ENCODE peak calls at places on chromosomes 3 and 15, in five cellular contexts. R, I, E, B and P are unnamed samples.

GRCh38 chr3:105686324-105686897 is 182.4 kb downstream of the CBLB start:
- DNase-seq in B (no peak), E (no peak), I (no peak), R (peak; percentile 12), P (no peak)

GRCh38 chr3:63814300-63814699 is 4.8 kb upstream of the C3orf49 start:
- DNase-seq in B (no peak), I (no peak), R (no peak), E (no peak), P (no peak)

GRCh38 chr3:160810360-160810759 is 54.3 kb downstream of the PPM1L start:
- DNase-seq in R (no peak), I (no peak), E (no peak), B (no peak), P (no peak)

GRCh38 chr3:100526613-100527346 is 34.4 kb downstream of the TMEM45A start:
- DNase-seq in E (no peak), R (no peak), I (no peak), B (no peak), P (no peak)

GRCh38 chr15:40320931-40321371 is 2.5 kb upstream of the INAFM2 start:
- DNase-seq in R (peak; percentile 78), E (no peak), B (peak; percentile 23), I (peak; percentile 52), P (no peak)

GRCh38 chr3:139718415-139718814 is 40.6 kb upstream of the NMNAT3 start:
- DNase-seq in I (no peak), E (no peak), R (peak; percentile 62), B (no peak), P (no peak)

GRCh38 chr15:48672206-48672605 is 26.7 kb upstream of the FBN1 start:
- DNase-seq in R (no peak), I (no peak), E (no peak), B (no peak), P (no peak)

GRCh38 chr3:117168896-117169295 is 459.3 kb downstream of the TUSC7 start:
- DNase-seq in B (no peak), I (no peak), E (no peak), R (no peak), P (no peak)

GRCh38 chr15:70271422-70272088 is 173.8 kb upstream of the TLE3 start:
- DNase-seq in B (no peak), E (peak; percentile 78), I (no peak), R (peak; percentile 85), P (no peak)

GRCh38 chr3:158770254-158771017 is 31.4 kb upstream of the MFSD1 start:
- DNase-seq in I (no peak), B (no peak), E (no peak), R (no peak), P (no peak)

GRCh38 chr3:117997201-117998049 is 1037.2 kb downstream of the IGSF11 start:
- DNase-seq in R (peak; percentile 56), E (peak; percentile 41), I (no peak), B (no peak), P (peak; percentile 9)

GRCh38 chr15:71572452-71573053 is 237.8 kb upstream of the NR2E3 start:
- DNase-seq in B (no peak), I (no peak), R (no peak), E (no peak), P (no peak)

GRCh38 chr15:82919231-82919886 is 33.2 kb downstream of the HOMER2 start:
- DNase-seq in B (no peak), I (no peak), R (no peak), E (no peak), P (no peak)

GRCh38 chr3:177089120-177089519 is 108.2 kb downstream of the TBL1XR1 start:
- DNase-seq in E (no peak), B (no peak), I (no peak), R (no peak), P (no peak)

GRCh38 chr3:121883507-121883906 is 10.7 kb upstream of the SLC15A2 start:
- DNase-seq in B (no peak), R (peak; percentile 3), I (no peak), E (no peak), P (no peak)

GRCh38 chr15:44468713-44469385 is 41.4 kb downstream of the CTDSPL2 start:
- DNase-seq in R (peak; percentile 32), B (no peak), I (no peak), E (peak; percentile 67), P (no peak)

GRCh38 chr3:10974131-10974530 is 18.4 kb upstream of the SLC6A1 start:
- DNase-seq in E (no peak), I (no peak), B (no peak), R (no peak), P (no peak)

GRCh38 chr3:81033185-81033584 is 728.3 kb downstream of the GBE1 start:
- DNase-seq in B (no peak), I (no peak), R (no peak), E (no peak), P (no peak)

GRCh38 chr15:93829115-93829849 is 402.1 kb upstream of the MCTP2 start:
- DNase-seq in E (no peak), I (no peak), B (no peak), R (no peak), P (no peak)

GRCh38 chr15:52678468-52679231 is 538 bp downstream of the ATOSA start:
- DNase-seq in I (peak; percentile 63), E (no peak), R (peak; percentile 42), B (peak; percentile 52), P (peak; percentile 63)

GRCh38 chr3:126064627-126065258 is 19.2 kb downstream of the SLC41A3 start:
- DNase-seq in I (no peak), R (no peak), E (no peak), B (no peak), P (no peak)

GRCh38 chr15:68204776-68205557 is at the start of gene CALML4:
- DNase-seq in R (no peak), I (no peak), B (no peak), E (no peak), P (no peak)